ENCODE peak calls at places on chromosomes 6 and 20, in four cellular contexts. R is A673, T is hepatocyte, L is fibroblast of lung. C is an unnamed sample.

GRCh38 chr6:52876056-52876787 is 33.3 kb downstream of the GSTA3 start:
- DNase-seq in R (no peak), L (peak; percentile 54), T (peak; percentile 38), C (peak; percentile 81)

GRCh38 chr6:12420626-12421025 is 130.5 kb downstream of the EDN1 start:
- DNase-seq in L (no peak), R (no peak), T (no peak), C (no peak)

GRCh38 chr20:8457978-8458377 is 325.9 kb downstream of the PLCB1 start:
- DNase-seq in T (no peak), L (no peak), R (no peak), C (no peak)

GRCh38 chr6:139337830-139338229 is 36.6 kb downstream of the CITED2 start:
- DNase-seq in L (peak; percentile 8), T (no peak), R (no peak), C (no peak)

GRCh38 chr20:12902992-12903391 is 105.8 kb upstream of the SPTLC3 start:
- DNase-seq in L (no peak), T (no peak), R (no peak), C (no peak)

GRCh38 chr6:112925702-112926101 is 578.6 kb downstream of the RFPL4B start:
- DNase-seq in T (no peak), R (no peak), L (no peak), C (no peak)

GRCh38 chr6:47079638-47080037 is 37.5 kb upstream of the ADGRF1 start:
- DNase-seq in L (no peak), R (peak; percentile 25), T (no peak), C (no peak)

GRCh38 chr6:159874475-159874874 is 16.3 kb upstream of the MAS1 start:
- DNase-seq in L (peak; percentile 21), R (no peak), T (no peak), C (no peak)

GRCh38 chr20:25676164-25676809 is 20.4 kb downstream of the ZNF337 start:
- DNase-seq in T (peak; percentile 46), R (no peak), L (peak; percentile 54), C (no peak)

GRCh38 chr6:31042801-31043200 is 32.5 kb downstream of the MUC22 start:
- DNase-seq in T (peak; percentile 59), R (peak; percentile 88), L (peak; percentile 60), C (peak; percentile 28)

GRCh38 chr6:42783177-42783875 is 1.5 kb downstream of the BICRAL start:
- DNase-seq in R (peak; percentile 84), L (peak; percentile 72), T (peak; percentile 90), C (peak; percentile 31)

GRCh38 chr6:30102701-30103629 is 9.9 kb downstream of the TRIM31 start:
- DNase-seq in L (peak; percentile 84), R (peak; percentile 95), T (peak; percentile 94), C (peak; percentile 88)

GRCh38 chr6:111252451-111252850 is 165.1 kb downstream of the SLC16A10 start:
- DNase-seq in T (no peak), R (no peak), L (no peak), C (no peak)

GRCh38 chr20:13960119-13960518 is 30.3 kb downstream of the SEL1L2 start:
- DNase-seq in L (no peak), T (no peak), R (no peak), C (no peak)

GRCh38 chr6:132114201-132114860 is 163.2 kb upstream of the CCN2 start:
- DNase-seq in R (no peak), L (peak; percentile 34), T (no peak), C (no peak)

GRCh38 chr20:49381558-49382493 is 100.6 kb downstream of the KCNB1 start:
- DNase-seq in R (peak; percentile 45), T (peak; percentile 18), L (peak; percentile 63), C (no peak)

GRCh38 chr6:13299403-13299821 is 28.9 kb downstream of the TBC1D7 start:
- DNase-seq in L (no peak), T (no peak), R (no peak), C (no peak)

GRCh38 chr6:84432616-84433015 is 205.2 kb upstream of the CEP162 start:
- DNase-seq in L (peak; percentile 72), T (peak; percentile 32), R (no peak), C (no peak)

GRCh38 chr20:24995741-24996448 is 3.3 kb upstream of the APMAP start:
- DNase-seq in L (no peak), T (no peak), R (peak; percentile 40), C (no peak)

GRCh38 chr6:128515550-128516513 is 4.6 kb downstream of the PTPRK start:
- DNase-seq in T (no peak), L (peak; percentile 71), R (no peak), C (no peak)

GRCh38 chr20:56043227-56043626 is 37.9 kb upstream of the CBLN4 start:
- DNase-seq in R (no peak), L (no peak), T (no peak), C (no peak)
- H3K9me3 ChIP-seq in R (peaks cover 38% of the 10 kb centered on the region), L (no peaks in the 10 kb centered on the region), T (no peaks in the 10 kb centered on the region), C (no peaks in the 10 kb centered on the region)

DNA sequence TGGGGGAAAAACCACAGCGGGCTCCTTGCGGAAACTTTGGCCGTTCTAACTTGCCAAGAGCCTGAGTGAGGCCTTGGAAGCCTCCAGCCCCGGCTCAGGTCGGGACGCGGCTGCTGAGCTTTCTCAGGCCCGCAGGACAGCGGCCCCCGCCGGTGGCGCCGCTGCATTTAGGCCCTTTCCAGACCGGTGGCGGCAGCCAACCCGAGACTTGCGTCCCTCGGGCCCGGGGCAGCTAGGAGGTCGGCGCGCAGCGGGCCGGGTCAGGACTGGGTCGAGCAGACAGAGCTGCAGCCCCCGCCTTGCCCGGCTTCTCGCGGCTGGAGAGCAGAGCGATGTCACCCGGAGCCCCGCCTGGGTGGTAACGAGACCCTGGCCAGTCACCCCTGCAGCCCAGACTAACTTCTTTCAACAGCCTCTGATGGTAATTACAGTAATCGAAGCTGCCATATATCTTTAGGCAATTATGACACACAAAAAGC is 2.7 kb downstream of the NR2E1 start:
- DNase-seq in R (no peak), T (peak; percentile 66), L (no peak), C (peak; percentile 26)
- TF ChIP-seq EZH2 in R (peak; percentile 56), T (no peak), L (no peak), C (no peak)

DNA sequence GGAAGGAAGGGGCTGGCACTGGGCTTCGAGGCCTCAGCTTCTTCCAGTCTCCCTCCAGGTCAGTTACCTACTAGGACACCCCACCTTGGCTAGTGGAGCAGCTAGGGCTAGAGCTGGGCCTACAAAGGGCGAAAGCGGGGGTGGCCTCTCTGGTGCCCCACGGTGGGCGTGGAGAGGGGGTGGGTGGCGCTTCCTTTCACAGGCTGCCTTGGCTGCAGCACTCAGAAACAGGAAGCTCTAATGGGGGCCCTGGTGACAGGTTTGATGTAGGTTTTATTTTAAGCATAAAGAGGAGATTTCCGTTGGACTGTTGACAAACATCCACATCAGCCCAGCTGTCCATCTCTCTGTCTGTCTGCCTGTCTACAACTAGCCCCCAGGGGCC is 13.4 kb downstream of the FAM110A start:
- DNase-seq in T (no peak), R (peak; percentile 37), L (no peak), C (no peak)
- TF ChIP-seq CTCF in T (no peak), R (no peak), L (no peak), C (no peak)

DNA sequence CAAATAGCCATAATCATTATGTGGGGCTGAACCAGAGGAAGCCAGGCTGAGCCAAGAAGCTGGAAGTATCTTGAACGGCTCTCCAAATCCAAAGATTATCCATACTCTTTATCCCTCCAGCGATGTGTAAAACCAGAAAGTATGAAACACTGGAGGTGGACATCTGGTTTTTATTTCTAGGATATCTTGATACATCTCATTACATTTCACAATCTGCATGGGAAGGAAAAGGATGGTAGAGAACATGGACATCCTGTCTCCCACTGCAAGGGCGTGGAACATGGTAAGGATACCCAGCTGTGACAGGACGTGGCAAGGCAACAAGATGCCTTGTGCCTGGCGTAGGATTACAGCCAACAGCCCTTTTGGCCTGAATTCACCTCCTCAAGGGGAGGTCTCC is 20.1 kb downstream of the TRIM27 start:
- DNase-seq in T (no peak), R (no peak), L (no peak), C (no peak)
- H3K9me3 ChIP-seq in T (no peaks in the 10 kb centered on the region), R (no peaks in the 10 kb centered on the region), L (no peaks in the 10 kb centered on the region), C (no peaks in the 10 kb centered on the region)

DNA sequence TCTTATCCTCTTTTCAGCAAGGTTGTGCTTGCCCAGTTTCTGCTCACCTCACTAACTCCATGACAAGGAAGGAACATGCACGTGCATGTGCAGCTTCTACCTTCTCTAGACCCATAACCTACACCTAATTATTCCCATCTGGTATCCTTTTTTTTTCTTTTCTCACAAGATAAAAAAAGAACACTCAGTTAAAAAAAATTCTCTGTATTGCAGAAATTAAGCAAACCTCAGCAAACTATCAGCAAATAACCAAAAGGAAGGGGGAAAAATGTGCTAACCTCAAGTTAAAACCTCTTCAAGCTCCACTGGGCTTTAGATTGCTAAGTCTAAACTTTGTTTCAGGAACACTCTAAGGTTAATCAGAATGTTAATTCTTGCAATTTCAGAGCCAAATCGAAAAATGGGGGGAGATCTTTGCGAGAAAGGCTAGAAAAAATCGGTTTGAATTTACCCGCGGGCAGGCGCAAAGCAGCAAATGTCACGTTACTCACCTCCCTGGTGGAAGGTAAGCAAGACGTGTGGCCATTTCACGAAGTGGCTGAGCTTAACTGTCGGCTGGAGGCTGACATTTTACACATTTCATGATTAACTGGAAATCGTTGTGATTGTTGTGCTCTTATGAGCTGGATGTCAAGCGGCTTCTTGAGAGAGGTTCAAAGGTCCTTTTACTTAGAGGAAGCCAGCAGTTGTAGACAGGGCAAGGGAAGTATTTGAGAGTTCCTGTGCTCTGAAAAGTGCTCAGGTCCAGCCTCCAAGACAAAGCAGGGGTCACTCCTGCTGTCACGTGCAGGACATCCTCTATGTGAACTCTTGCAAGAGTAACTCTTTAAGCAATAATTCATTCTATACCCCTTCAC is 19.1 kb downstream of the TFAP2B start:
- DNase-seq in R (no peak), L (no peak), T (no peak), C (no peak)
- TF ChIP-seq EZH2 in R (no peak), L (no peak), T (no peak), C (no peak)

DNA sequence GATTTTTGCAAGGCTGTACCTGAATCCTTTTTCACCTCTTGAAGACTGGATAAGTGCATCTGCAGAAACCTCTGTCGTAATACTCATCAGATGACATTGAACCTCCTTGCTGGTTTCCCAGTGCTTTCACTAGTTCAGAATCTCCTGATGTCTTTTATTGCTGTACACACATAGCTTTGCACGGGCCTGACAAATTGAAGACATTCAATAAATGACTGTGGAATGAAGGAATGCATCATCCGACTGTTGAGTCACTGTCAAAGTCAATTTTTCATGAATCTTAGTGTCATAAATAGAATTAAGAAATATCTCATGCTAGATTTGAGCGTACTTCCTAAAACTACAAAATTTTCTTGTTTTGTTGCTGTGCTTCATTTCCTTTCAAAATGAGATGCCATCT is 598.2 kb upstream of the MAP3K7 start:
- DNase-seq in R (peak; percentile 59), T (no peak), L (no peak), C (no peak)
- TF ChIP-seq CTCF in R (no peak), T (no peak), L (no peak), C (no peak)

GRCh38 chr6:41734666-41735426 is 562 bp downstream of the TFEB start:
- DNase-seq in R (peak; percentile 78), T (peak; percentile 89), L (peak; percentile 71), C (peak; percentile 67)

GRCh38 chr6:41732149-41732548 is 3.3 kb downstream of the TFEB start:
- DNase-seq in T (no peak), L (no peak), R (no peak), C (no peak)

GRCh38 chr6:41732601-41733348 is 2.6 kb downstream of the TFEB start:
- DNase-seq in R (no peak), L (no peak), T (peak; percentile 58), C (peak; percentile 87)

GRCh38 chr6:41733707-41734665 is 1.4 kb downstream of the TFEB start:
- DNase-seq in T (peak; percentile 93), L (peak; percentile 58), R (peak; percentile 80), C (peak; percentile 75)

GRCh38 chr6:41733349-41733706 is 2.1 kb downstream of the TFEB start:
- DNase-seq in R (no peak), T (no peak), L (no peak), C (no peak)
- H3K9me3 ChIP-seq in R (no peaks in the 10 kb centered on the region), T (no peaks in the 10 kb centered on the region), L (no peaks in the 10 kb centered on the region), C (no peaks in the 10 kb centered on the region)

C was measured in MM.1S.